ENCODE peak calls at places on chromosomes 1 and 21, in four cellular contexts. N is H1, V is H9, W is mesendoderm. R is an unnamed sample.

GRCh38 chr1:12468323-12468722 is 149.7 kb downstream of the DHRS3 start:
- DNase-seq in N (no peak), V (no peak), W (no peak), R (no peak)

GRCh38 chr1:197127513-197127912 is 19.0 kb downstream of the ASPM start:
- DNase-seq in N (no peak), V (no peak), W (no peak), R (no peak)

GRCh38 chr1:206141996-206142395 is 24.8 kb upstream of the AVPR1B start:
- DNase-seq in N (no peak), V (no peak), W (no peak), R (no peak)

GRCh38 chr21:35220301-35220700 is 171.2 kb upstream of the RUNX1 start:
- DNase-seq in N (no peak), V (no peak), W (peak), R (no peak)

GRCh38 chr1:53122194-53122846 is 20.1 kb downstream of the SLC1A7 start:
- DNase-seq in N (no peak), V (no peak), W (no peak), R (peak)

GRCh38 chr1:46488343-46489168 is 1.1 kb upstream of the DMBX1 start:
- DNase-seq in N (no peak), V (peak), W (no peak), R (peak)

GRCh38 chr1:40385437-40386310 is 12.1 kb downstream of the SMAP2 start:
- DNase-seq in N (no peak), V (no peak), W (no peak), R (no peak)

GRCh38 chr1:41611068-41611931 is 126.8 kb upstream of the EDN2 start:
- DNase-seq in N (no peak), V (no peak), W (no peak), R (no peak)

GRCh38 chr1:77143529-77144121 is 75.6 kb downstream of the PIGK start:
- DNase-seq in N (no peak), V (no peak), W (no peak), R (peak)

GRCh38 chr1:93114403-93114802 is 35.3 kb downstream of the MTF2 start:
- DNase-seq in N (no peak), V (no peak), W (no peak), R (peak)

GRCh38 chr1:220692436-220693228 is 2.5 kb downstream of the C1orf115 start:
- DNase-seq in N (no peak), V (no peak), W (no peak), R (no peak)

GRCh38 chr1:65812065-65812464 is 19.4 kb downstream of the PDE4B start:
- DNase-seq in N (no peak), V (no peak), W (peak), R (peak)

GRCh38 chr1:43893020-43893419 is 40.6 kb upstream of the ARTN start:
- DNase-seq in N (no peak), V (no peak), W (no peak), R (peak)

GRCh38 chr1:67564193-67564592 is 120.8 kb upstream of the GADD45A start:
- DNase-seq in N (no peak), V (no peak), W (no peak), R (peak)

GRCh38 chr1:233944596-233944995 is 40.1 kb downstream of the SLC35F3 start:
- DNase-seq in N (no peak), V (no peak), W (no peak), R (no peak)

GRCh38 chr1:41322835-41323234 is 38.4 kb upstream of the FOXO6 start:
- DNase-seq in N (peak), V (peak), W (peak), R (no peak)

GRCh38 chr21:44375281-44375651 is 21.8 kb downstream of the TRPM2 start:
- DNase-seq in N (no peak), V (no peak), W (no peak), R (no peak)

GRCh38 chr1:180288232-180288818 is 58.3 kb downstream of the LHX4 start:
- DNase-seq in N (no peak), V (no peak), W (no peak), R (no peak)

GRCh38 chr1:1567152-1567830 is 7.4 kb downstream of the SSU72 start:
- DNase-seq in N (no peak), V (no peak), W (no peak), R (no peak)

GRCh38 chr1:218304281-218305039 is 19.4 kb downstream of the RRP15 start:
- DNase-seq in N (no peak), V (no peak), W (peak), R (peak)

GRCh38 chr1:18769140-18769539 is 90.3 kb downstream of the TAS1R2 start:
- DNase-seq in N (no peak), V (no peak), W (peak), R (no peak)

GRCh38 chr21:34897828-34898227 is 151.3 kb downstream of the RUNX1 start:
- DNase-seq in N (no peak), V (no peak), W (no peak), R (no peak)

GRCh38 chr1:205274041-205274691 is 46.4 kb downstream of the TMCC2 start:
- DNase-seq in N (no peak), V (peak), W (peak), R (no peak)

GRCh38 chr1:1889847-1890505 is 911 bp downstream of the GNB1 start:
- DNase-seq in N (no peak), V (no peak), W (peak), R (peak)

GRCh38 chr1:210262897-210263272 is 30.3 kb downstream of the SERTAD4 start:
- DNase-seq in N (no peak), V (no peak), W (no peak), R (no peak)

GRCh38 chr1:82485591-82486369 is 685.0 kb downstream of the ADGRL2 start:
- DNase-seq in N (peak), V (peak), W (peak), R (no peak)

GRCh38 chr1:61085191-61086086 is 3.1 kb downstream of the NFIA start:
- DNase-seq in N (no peak), V (no peak), W (no peak), R (no peak)

GRCh38 chr21:41615613-41616012 is 107.7 kb upstream of the TMPRSS2 start:
- DNase-seq in N (no peak), V (no peak), W (no peak), R (peak)

GRCh38 chr1:100039571-100039970 is 69.8 kb downstream of the SLC35A3 start:
- DNase-seq in N (no peak), V (no peak), W (no peak), R (no peak)

GRCh38 chr1:183783896-183784637 is 20.9 kb upstream of the RGL1 start:
- DNase-seq in N (no peak), V (no peak), W (no peak), R (peak)

GRCh38 chr1:19739628-19740027 is 60.1 kb downstream of the TMCO4 start:
- DNase-seq in N (no peak), V (no peak), W (no peak), R (no peak)

GRCh38 chr1:56908619-56909340 is 54.2 kb downstream of the C8A start:
- DNase-seq in N (no peak), V (no peak), W (no peak), R (no peak)

GRCh38 chr21:35905973-35906357 is 154.4 kb downstream of the SETD4 start:
- DNase-seq in N (no peak), V (no peak), W (no peak), R (no peak)

GRCh38 chr1:174344162-174344561 is 103.6 kb upstream of the GPR52 start:
- DNase-seq in N (no peak), V (no peak), W (no peak), R (no peak)

GRCh38 chr1:206911064-206911663 is 10.6 kb downstream of the FCMR start:
- DNase-seq in N (no peak), V (no peak), W (peak), R (peak)

GRCh38 chr1:186763107-186763506 is 65.6 kb upstream of the PLA2G4A start:
- DNase-seq in N (no peak), V (no peak), W (peak), R (peak)

GRCh38 chr1:90613371-90613770 is 103.7 kb downstream of the BARHL2 start:
- DNase-seq in N (no peak), V (no peak), W (peak), R (no peak)

GRCh38 chr1:162007485-162007884 is 16.2 kb downstream of the OLFML2B start:
- DNase-seq in N (no peak), V (no peak), W (no peak), R (no peak)

GRCh38 chr1:162011337-162012012 is 12.2 kb downstream of the OLFML2B start:
- DNase-seq in N (no peak), V (no peak), W (no peak), R (no peak)

GRCh38 chr1:162009501-162010174 is 14.0 kb downstream of the OLFML2B start:
- DNase-seq in N (no peak), V (no peak), W (no peak), R (no peak)

GRCh38 chr1:162008799-162009198 is 14.9 kb downstream of the OLFML2B start:
- DNase-seq in N (no peak), V (no peak), W (no peak), R (no peak)

GRCh38 chr1:162010175-162010506 is 13.5 kb downstream of the OLFML2B start:
- DNase-seq in N (no peak), V (no peak), W (no peak), R (no peak)
- H4K5ac ChIP-seq in N (no peak), V (no peak), W (no peak), R (no peak)

GRCh38 chr1:59714966-59715365 is 99.8 kb upstream of the HOOK1 start:
- DNase-seq in N (no peak), V (no peak), W (no peak), R (no peak)
- H4K5ac ChIP-seq in N (no peak), V (no peak), W (no peak), R (no peak)

DNA sequence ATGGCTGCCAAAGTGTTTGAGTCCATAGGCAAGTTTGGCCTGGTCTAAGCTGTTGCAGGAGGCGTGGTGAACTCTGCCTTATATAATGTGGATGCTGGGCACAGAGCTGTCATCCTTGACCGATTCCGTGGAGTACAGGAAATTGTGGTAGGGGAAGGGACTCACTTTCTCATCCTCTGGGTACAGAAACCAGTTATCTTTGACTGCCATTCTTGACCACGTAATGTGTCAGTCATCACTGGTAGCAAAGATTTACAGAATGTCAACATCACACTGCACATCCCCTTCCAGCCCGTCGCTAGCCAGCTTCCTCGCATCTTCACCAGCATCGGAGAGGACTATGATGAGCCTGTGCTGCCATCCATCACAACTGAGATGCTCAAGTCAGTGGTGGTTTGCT is 215.8 kb upstream of the JUN start:
- DNase-seq in N (no peak), V (no peak), W (no peak), R (no peak)
- H4K5ac ChIP-seq in N (no peak), V (no peak), W (no peak), R (no peak)

DNA sequence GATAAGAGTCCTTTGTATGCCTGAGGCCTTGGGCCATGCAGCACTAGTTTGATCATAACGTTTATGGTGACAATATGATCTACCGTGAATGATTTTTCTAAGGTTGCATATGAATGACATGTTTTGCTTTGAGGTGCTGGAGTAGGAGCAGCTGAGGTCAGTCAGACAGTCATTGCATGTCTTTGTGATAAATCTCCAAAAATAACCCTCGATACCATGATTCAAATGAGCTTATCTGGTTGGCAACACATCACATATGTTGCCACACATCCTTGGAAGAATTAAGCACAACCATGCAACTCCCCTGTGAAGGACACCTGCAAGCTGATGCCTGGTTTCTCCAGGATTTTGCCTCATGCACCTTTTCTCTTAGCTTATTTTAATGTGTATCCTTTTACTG is 394.5 kb downstream of the LTN1 start:
- DNase-seq in N (no peak), V (no peak), W (no peak), R (no peak)
- H4K5ac ChIP-seq in N (no peak), V (no peak), W (no peak), R (no peak)

GRCh38 chr1:176601358-176601757 is 138.4 kb downstream of the PAPPA2 start:
- DNase-seq in N (no peak), V (no peak), W (no peak), R (no peak)
- H4K5ac ChIP-seq in N (no peak), V (no peak), W (no peak), R (no peak)

GRCh38 chr1:112461200-112461871 is 47.4 kb upstream of the WNT2B start:
- DNase-seq in N (no peak), V (no peak), W (peak), R (no peak)

GRCh38 chr1:112462953-112463279 is 45.8 kb upstream of the WNT2B start:
- DNase-seq in N (no peak), V (no peak), W (no peak), R (no peak)

GRCh38 chr1:112464501-112464900 is 44.3 kb upstream of the WNT2B start:
- DNase-seq in N (no peak), V (peak), W (peak), R (no peak)

GRCh38 chr1:112465122-112465521 is 43.6 kb upstream of the WNT2B start:
- DNase-seq in N (no peak), V (no peak), W (no peak), R (peak)

DNA sequence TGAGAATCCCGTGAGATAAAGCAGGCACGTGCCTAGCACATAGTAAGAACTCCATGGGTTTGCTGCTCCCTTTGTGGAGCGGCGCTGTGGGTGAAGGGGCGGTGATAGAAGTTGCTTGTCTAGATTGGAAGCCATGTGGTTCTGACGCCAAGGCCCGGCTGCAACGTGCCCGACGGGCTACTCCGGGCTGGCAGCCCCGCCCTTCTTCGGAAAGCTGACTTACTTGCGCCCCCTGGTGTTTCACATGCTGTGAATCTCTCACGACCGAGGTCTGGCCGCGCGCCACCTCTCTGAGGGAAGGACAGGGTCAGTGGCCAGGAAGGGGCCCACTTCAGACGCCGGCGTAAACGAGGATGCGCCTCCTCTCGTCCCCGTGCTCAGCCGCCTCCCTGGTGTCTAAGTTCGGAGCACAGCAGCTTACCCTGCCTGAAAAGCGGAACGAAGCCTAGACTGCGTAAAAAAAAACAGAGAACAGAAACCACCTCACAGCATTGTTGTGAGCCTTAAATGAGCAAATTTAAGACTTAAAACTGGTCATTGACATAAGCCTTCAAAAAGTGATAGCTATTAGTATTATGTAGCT is 42.6 kb upstream of the WNT2B start:
- DNase-seq in N (peak), V (peak), W (peak), R (peak)
- H4K5ac ChIP-seq in N (no peak), V (no peak), W (no peak), R (peak)